ENCODE peak calls at places on chromosome 14, in ten cellular contexts. Y is psoas muscle; B is PC-3; Q is Peyer's patch; T is CD4-positive, alpha-beta memory T cell; I is WERI-Rb-1; O is small intestine; C is suprapubic skin; M is foreskin keratinocyte; P is cardiac muscle cell. F is an unnamed sample.

GRCh38 chr14:101603096-101603495 is 41.8 kb downstream of the DIO3 start:
- DNase-seq in Y (no peak), B (no peak), Q (no peak), T (no peak), I (no peak), O (no peak), C (no peak), M (no peak), P (no peak), F (no peak)

GRCh38 chr14:96136361-96136760 is 68.3 kb upstream of the BDKRB2 start:
- DNase-seq in Y (no peak), B (peak; percentile 22), Q (no peak), T (no peak), I (no peak), O (no peak), C (no peak), M (peak; percentile 50), P (peak; percentile 84), F (no peak)

GRCh38 chr14:94773682-94774211 is 3.8 kb upstream of the GSC start:
- DNase-seq in Y (no peak), B (no peak), Q (no peak), T (no peak), I (no peak), O (no peak), C (no peak), M (no peak), P (no peak), F (no peak)

GRCh38 chr14:58200480-58200841 is 512 bp downstream of the ACTR10 start:
- DNase-seq in Y (no peak), B (peak; percentile 41), Q (no peak), T (no peak), I (no peak), O (no peak), C (no peak), M (peak; percentile 9), P (no peak), F (no peak)

GRCh38 chr14:53509845-53510244 is 356.7 kb upstream of the DDHD1 start:
- DNase-seq in Y (peak; percentile 69), B (no peak), Q (peak; percentile 44), T (no peak), I (no peak), O (no peak), C (no peak), M (peak; percentile 94), P (peak; percentile 1), F (peak; percentile 96)

GRCh38 chr14:100857923-100858837 is 32.3 kb downstream of the MEG3 start:
- DNase-seq in Y (peak; percentile 26), B (no peak), Q (no peak), T (no peak), I (no peak), O (no peak), C (no peak), M (no peak), P (no peak), F (no peak)

GRCh38 chr14:59208224-59208814 is 19.9 kb downstream of the DAAM1 start:
- DNase-seq in Y (no peak), B (peak; percentile 61), Q (no peak), T (no peak), I (no peak), O (no peak), C (no peak), M (no peak), P (peak; percentile 51), F (no peak)

GRCh38 chr14:61326847-61327246 is 5.5 kb downstream of the PRKCH start:
- DNase-seq in Y (peak; percentile 76), B (peak; percentile 6), Q (peak; percentile 76), T (peak; percentile 43), I (no peak), O (no peak), C (no peak), M (no peak), P (peak; percentile 73), F (no peak)

GRCh38 chr14:99262977-99263448 is 9.0 kb downstream of the BCL11B start:
- DNase-seq in Y (no peak), B (no peak), Q (no peak), T (no peak), I (no peak), O (no peak), C (no peak), M (no peak), P (no peak), F (no peak)

GRCh38 chr14:38705220-38705619 is 397.8 kb downstream of the SEC23A start:
- DNase-seq in Y (no peak), B (no peak), Q (no peak), T (no peak), I (no peak), O (no peak), C (no peak), M (no peak), P (no peak), F (no peak)

GRCh38 chr14:29518335-29518734 is 409.3 kb downstream of the PRKD1 start:
- DNase-seq in Y (no peak), B (peak; percentile 39), Q (no peak), T (no peak), I (no peak), O (no peak), C (no peak), M (no peak), P (peak; percentile 22), F (no peak)

GRCh38 chr14:106879241-106879640 is 1352.9 kb downstream of the TMEM121 start:
- DNase-seq in Y (no peak), B (peak; percentile 35), Q (peak; percentile 82), T (no peak), I (peak; percentile 78), O (peak; percentile 37), C (no peak), M (no peak), P (no peak), F (no peak)

DNA sequence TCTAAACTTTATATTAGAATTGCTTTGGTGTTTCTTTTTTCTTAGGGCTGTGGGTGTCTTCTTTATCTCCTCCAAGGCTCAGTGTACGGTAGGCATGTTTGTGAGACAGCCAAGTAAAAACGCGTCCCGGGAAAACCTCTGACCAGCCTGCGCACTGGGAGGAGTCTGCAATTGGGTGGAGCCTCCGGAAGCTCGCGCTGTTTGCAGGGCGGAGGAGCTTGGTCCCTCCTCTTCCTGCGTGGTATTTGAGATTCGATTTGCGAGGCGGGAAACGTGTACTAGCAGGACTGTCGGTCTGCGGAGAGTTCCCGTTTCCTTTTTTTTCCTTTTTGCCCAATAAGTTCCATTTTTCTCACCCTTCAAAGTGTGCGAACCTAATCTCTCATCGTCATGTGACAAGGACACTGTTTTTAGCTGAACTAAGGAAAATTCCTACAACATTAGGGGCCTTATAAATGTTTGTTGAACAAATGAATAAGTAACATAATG is 182.1 kb upstream of the OTX2 start:
- DNase-seq in Y (no peak), B (no peak), Q (no peak), T (no peak), I (no peak), O (no peak), C (no peak), M (no peak), P (no peak), F (no peak)
- H3K27ac ChIP-seq in Y (no peak overlapping the region), B (no peak overlapping the region), Q (no peak overlapping the region), T (no peak overlapping the region), I (no peak overlapping the region), O (no peak overlapping the region), C (no peak overlapping the region), M (no peak overlapping the region), P (no peak overlapping the region), F (no peak overlapping the region)

GRCh38 chr14:91896419-91896818 is 29.1 kb upstream of the TC2N start:
- DNase-seq in Y (no peak), B (no peak), Q (no peak), T (no peak), I (no peak), O (no peak), C (no peak), M (no peak), P (no peak), F (no peak)
- H3K27ac ChIP-seq in Y (no peak overlapping the region), B (no peak overlapping the region), Q (no peak overlapping the region), T (no peak overlapping the region), I (no peak overlapping the region), O (no peak overlapping the region), C (peak overlapping the region; percentile 62), M (no peak overlapping the region), P (no peak overlapping the region), F (no peak overlapping the region)

GRCh38 chr14:74840603-74841030 is 35.3 kb downstream of the PROX2 start:
- DNase-seq in Y (no peak), B (no peak), Q (no peak), T (no peak), I (no peak), O (no peak), C (no peak), M (no peak), P (no peak), F (no peak)

GRCh38 chr14:74838141-74838540 is 37.8 kb downstream of the PROX2 start:
- DNase-seq in Y (no peak), B (no peak), Q (no peak), T (no peak), I (no peak), O (peak; percentile 15), C (no peak), M (no peak), P (no peak), F (no peak)

GRCh38 chr14:74835607-74836250 is 40.2 kb downstream of the PROX2 start:
- DNase-seq in Y (no peak), B (no peak), Q (no peak), T (no peak), I (no peak), O (no peak), C (no peak), M (no peak), P (no peak), F (no peak)

GRCh38 chr14:74834682-74835392 is 41.1 kb downstream of the PROX2 start:
- DNase-seq in Y (no peak), B (no peak), Q (no peak), T (no peak), I (no peak), O (no peak), C (no peak), M (no peak), P (no peak), F (no peak)

DNA sequence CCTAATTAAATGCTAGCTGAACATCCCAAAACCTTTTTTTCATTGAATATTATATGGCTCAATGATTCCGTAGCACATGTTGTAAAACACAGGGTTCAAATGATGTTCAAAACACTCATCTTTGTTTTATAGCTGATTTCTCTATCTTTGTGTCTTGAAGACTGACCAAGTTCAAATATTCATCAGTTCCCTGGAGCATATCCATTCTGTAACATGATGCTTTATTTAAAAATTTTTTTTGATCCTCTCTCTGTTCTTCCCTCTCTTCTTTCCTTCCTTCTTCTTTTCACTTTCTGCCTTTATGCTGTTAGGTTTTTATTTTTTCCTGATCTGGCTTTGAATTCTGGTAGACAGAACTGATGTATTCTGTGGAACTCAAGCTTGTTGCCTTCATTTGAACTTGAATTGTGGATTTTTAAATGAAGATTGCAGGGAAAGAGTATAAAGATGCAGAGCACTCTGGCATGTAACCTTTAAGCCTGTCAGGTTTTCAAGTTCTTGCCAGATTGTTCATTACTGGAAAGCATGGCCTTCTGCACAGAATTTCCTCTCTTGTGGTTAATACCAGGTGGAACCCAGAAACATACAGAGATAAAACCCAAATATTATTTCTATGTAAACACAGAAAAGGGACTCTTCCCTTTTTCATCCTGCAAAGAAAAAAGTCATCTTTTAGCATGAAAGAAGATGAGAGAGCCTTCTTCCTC is 39.5 kb downstream of the PROX2 start:
- DNase-seq in Y (no peak), B (no peak), Q (no peak), T (no peak), I (no peak), O (no peak), C (no peak), M (no peak), P (no peak), F (no peak)
- H3K27ac ChIP-seq in Y (no peak overlapping the region), B (no peak overlapping the region), Q (no peak overlapping the region), T (peak overlapping the region; percentile 65), I (no peak overlapping the region), O (no peak overlapping the region), C (no peak overlapping the region), M (no peak overlapping the region), P (no peak overlapping the region), F (no peak overlapping the region)

GRCh38 chr14:103116645-103117044 is 6.6 kb upstream of the TNFAIP2 start:
- DNase-seq in Y (no peak), B (no peak), Q (no peak), T (no peak), I (no peak), O (no peak), C (no peak), M (no peak), P (no peak), F (no peak)
- H3K27ac ChIP-seq in Y (no peak overlapping the region), B (no peak overlapping the region), Q (no peak overlapping the region), T (no peak overlapping the region), I (no peak overlapping the region), O (no peak overlapping the region), C (no peak overlapping the region), M (no peak overlapping the region), P (no peak overlapping the region), F (no peak overlapping the region)